ENCODE peak calls at places on chromosome 3, in ten cellular contexts. C is coronary artery; R is HT-29; T is SW 1271; P is IMR-90; B is G401; O is stomach; H is PC-3; E is omental fat pad; I is activated T-cell treated with anti-CD3 and anti-CD28 coated beads, Interleukin-2, amount 50 U/mL, for 48 hours. M is an unnamed sample.

GRCh38 chr3:194315965-194316361 is 35.2 kb downstream of the CPN2 start:
- DNase-seq in R (no peak), E (no peak), T (no peak), P (no peak), O (no peak), B (no peak), C (no peak), H (no peak), I (no peak), M (no peak)

GRCh38 chr3:156702367-156702766 is 28.0 kb downstream of the TIPARP start:
- DNase-seq in E (no peak), R (no peak), P (no peak), H (no peak), T (no peak), C (no peak), O (no peak), B (no peak), I (no peak), M (no peak)

GRCh38 chr3:171906951-171907676 is 64.0 kb downstream of the TMEM212 start:
- DNase-seq in P (no peak), C (no peak), O (no peak), T (no peak), E (no peak), B (no peak), I (no peak), H (no peak), R (no peak), M (no peak)

GRCh38 chr3:151890721-151891141 is 17.3 kb downstream of the SUCNR1 start:
- DNase-seq in E (no peak), I (no peak), C (no peak), R (peak; percentile 56), P (no peak), H (peak; percentile 92), T (no peak), O (no peak), B (no peak), M (no peak)

GRCh38 chr3:11172136-11172670 is 17.9 kb downstream of the HRH1 start:
- DNase-seq in T (no peak), R (no peak), I (no peak), E (no peak), H (no peak), P (peak; percentile 66), O (no peak), B (no peak), C (no peak), M (no peak)

GRCh38 chr3:184361932-184362667 is 590 bp downstream of the POLR2H start:
- DNase-seq in C (peak; percentile 89), H (peak; percentile 68), B (peak; percentile 67), R (peak; percentile 86), E (no peak), P (peak; percentile 38), O (peak; percentile 66), T (peak; percentile 91), I (peak; percentile 77), M (peak; percentile 81)

GRCh38 chr3:196149375-196149774 is 61.8 kb downstream of the ZDHHC19 start:
- DNase-seq in P (peak; percentile 36), E (no peak), O (no peak), H (no peak), R (no peak), B (no peak), I (no peak), C (no peak), T (no peak), M (no peak)

GRCh38 chr3:183435701-183436100 is 7.3 kb upstream of the MCF2L2 start:
- DNase-seq in P (no peak), T (no peak), I (peak; percentile 51), O (no peak), B (no peak), H (no peak), R (no peak), C (no peak), E (no peak), M (no peak)

GRCh38 chr3:169813757-169814517 is 1.2 kb upstream of the LRRC34 start:
- DNase-seq in H (no peak), R (peak; percentile 80), P (no peak), O (peak; percentile 46), I (peak; percentile 85), C (no peak), E (no peak), B (no peak), T (no peak), M (peak; percentile 75)

GRCh38 chr3:69084326-69084667 is 440 bp upstream of the ARL6IP5 start:
- DNase-seq in C (no peak), B (no peak), H (peak; percentile 55), E (no peak), I (no peak), P (peak; percentile 85), R (no peak), O (peak; percentile 43), T (peak; percentile 62), M (no peak)

GRCh38 chr3:128006061-128006470 is 46.2 kb upstream of the SEC61A1 start:
- DNase-seq in O (no peak), C (no peak), H (no peak), B (no peak), I (no peak), E (no peak), P (no peak), T (no peak), R (no peak), M (no peak)

GRCh38 chr3:48587686-48588085 is 7.4 kb downstream of the COL7A1 start:
- DNase-seq in R (no peak), P (no peak), I (no peak), O (no peak), B (no peak), E (no peak), T (no peak), C (no peak), H (no peak), M (no peak)